ENCODE peak calls at places on chromosomes 16 and 17, in nine cellular contexts. M is stimulated activated naive CD4-positive, alpha-beta T cell; Y is amniotic stem cell; T is spleen; B is H54; H is NCI-H2029 treated with DMSO at 0.1 percent for 48 hours; A is mucosa of descending colon; X is dorsolateral prefrontal cortex; E is NCI-H1105. J is an unnamed sample.

GRCh38 chr17:8868529-8868951 is 1.1 kb upstream of the PIK3R6 start:
- DNase-seq in M (no peak), Y (no peak), T (no peak), B (no peak), H (no peak), A (no peak), X (no peak), E (no peak), J (no peak)

GRCh38 chr17:61144876-61145564 is 254.6 kb upstream of the TBX2 start:
- DNase-seq in M (no peak), Y (no peak), T (peak; percentile 75), B (no peak), H (no peak), A (no peak), X (no peak), E (no peak), J (no peak)

GRCh38 chr16:50525716-50526115 is 22.5 kb upstream of the NKD1 start:
- DNase-seq in M (no peak), Y (no peak), T (peak; percentile 16), B (no peak), H (no peak), A (no peak), X (no peak), E (no peak), J (no peak)

GRCh38 chr16:81001330-81001729 is 5.4 kb downstream of the CMC2 start:
- DNase-seq in M (no peak), Y (no peak), T (no peak), B (no peak), H (no peak), A (no peak), X (no peak), E (no peak), J (no peak)

GRCh38 chr17:73900516-73900915 is 256.3 kb upstream of the SDK2 start:
- DNase-seq in M (no peak), Y (no peak), T (no peak), B (no peak), H (no peak), A (no peak), X (no peak), E (no peak), J (no peak)

GRCh38 chr17:34121311-34121710 is 133.8 kb upstream of the CCL2 start:
- DNase-seq in M (no peak), Y (no peak), T (no peak), B (no peak), H (no peak), A (no peak), X (no peak), E (no peak), J (no peak)

GRCh38 chr17:35793257-35793656 is 2.2 kb downstream of the MMP28 start:
- DNase-seq in M (no peak), Y (no peak), T (no peak), B (no peak), H (no peak), A (no peak), X (no peak), E (no peak), J (no peak)

GRCh38 chr16:75379911-75380847 is 53.1 kb downstream of the CFDP1 start:
- DNase-seq in M (no peak), Y (no peak), T (no peak), B (no peak), H (no peak), A (no peak), X (no peak), E (no peak), J (no peak)

GRCh38 chr17:44522883-44523671 is 19.9 kb upstream of the GPATCH8 start:
- DNase-seq in M (no peak), Y (peak; percentile 22), T (peak; percentile 83), B (peak; percentile 61), H (no peak), A (peak; percentile 56), X (no peak), E (no peak), J (no peak)

GRCh38 chr17:1709971-1710806 is at the start of gene TLCD2:
- DNase-seq in M (no peak), Y (no peak), T (peak; percentile 85), B (peak; percentile 78), H (no peak), A (peak; percentile 94), X (no peak), E (no peak), J (peak; percentile 34)